ENCODE peak calls at places on chromosomes 2 and 18, in five cellular contexts. H is GM23338, M is GM19239, Y is SK-MEL-5, I is fibroblast of the aortic adventitia. F is an unnamed sample.

GRCh38 chr2:42567806-42568429 is 514 bp upstream of the MTA3 start:
- DNase-seq in I (no peak), H (peak), Y (no peak), M (peak), F (no peak)

GRCh38 chr2:241970711-241971110 is 101.2 kb downstream of the RTP5 start:
- DNase-seq in M (no peak), I (no peak), H (no peak), Y (no peak), F (no peak)

GRCh38 chr2:192286093-192286701 is 91.5 kb upstream of the TMEFF2 start:
- DNase-seq in Y (peak), M (no peak), I (peak), H (peak), F (peak)

GRCh38 chr2:158131919-158132566 is 30.4 kb downstream of the UPP2 start:
- DNase-seq in I (no peak), H (no peak), Y (no peak), M (no peak), F (no peak)

GRCh38 chr18:14974576-14974975 is 226.6 kb downstream of the ANKRD30B start:
- DNase-seq in H (no peak), Y (no peak), M (no peak), I (peak), F (no peak)

GRCh38 chr2:55047677-55048299 is 2.5 kb downstream of the RTN4 start:
- DNase-seq in H (no peak), Y (peak), I (peak), M (no peak), F (no peak)

GRCh38 chr2:149622343-149622742 is 34.8 kb upstream of the MMADHC start:
- DNase-seq in H (no peak), I (no peak), M (no peak), Y (no peak), F (no peak)

GRCh38 chr2:117335967-117336366 is 478.5 kb upstream of the DDX18 start:
- DNase-seq in M (no peak), H (no peak), I (no peak), Y (no peak), F (no peak)

GRCh38 chr2:26463252-26464207 is 14.4 kb downstream of the OTOF start:
- DNase-seq in M (no peak), Y (peak), I (no peak), H (peak), F (no peak)

GRCh38 chr2:61536086-61536722 is 2.0 kb downstream of the XPO1 start:
- DNase-seq in M (no peak), I (peak), H (no peak), Y (no peak), F (no peak)

GRCh38 chr2:20596973-20597867 is 53.7 kb downstream of the HS1BP3 start:
- DNase-seq in I (no peak), M (no peak), H (no peak), Y (no peak), F (no peak)

GRCh38 chr2:189512879-189513278 is 67.7 kb downstream of the SLC40A1 start:
- DNase-seq in Y (no peak), H (no peak), I (peak), M (no peak), F (no peak)

GRCh38 chr2:225040862-225041209 is 1.4 kb downstream of the DOCK10 start:
- DNase-seq in Y (no peak), I (no peak), H (no peak), M (peak), F (no peak)

GRCh38 chr2:196925768-196926561 is 542 bp downstream of the PGAP1 start:
- DNase-seq in Y (peak), M (no peak), I (peak), H (peak), F (peak)

GRCh38 chr2:138087761-138088602 is 123.7 kb downstream of the HNMT start:
- DNase-seq in I (no peak), Y (no peak), M (no peak), H (no peak), F (no peak)

GRCh38 chr2:198883604-198884003 is 574.1 kb downstream of the SATB2 start:
- DNase-seq in H (no peak), Y (no peak), M (no peak), I (no peak), F (no peak)

GRCh38 chr18:65287642-65288041 is 463.2 kb upstream of the CDH7 start:
- DNase-seq in I (no peak), Y (no peak), M (no peak), H (no peak), F (no peak)

GRCh38 chr2:19319064-19319463 is 39.4 kb downstream of the OSR1 start:
- DNase-seq in M (no peak), Y (no peak), I (no peak), H (no peak), F (no peak)

GRCh38 chr18:23154823-23155517 is 19.7 kb downstream of the CABLES1 start:
- DNase-seq in I (peak), M (no peak), Y (no peak), H (no peak), F (no peak)

GRCh38 chr2:149413487-149413886 is 83.1 kb downstream of the LYPD6 start:
- DNase-seq in M (no peak), I (no peak), Y (no peak), H (no peak), F (no peak)

GRCh38 chr18:4639628-4640310 is 184.7 kb upstream of the DLGAP1 start:
- DNase-seq in Y (no peak), H (no peak), M (no peak), I (no peak), F (no peak)

GRCh38 chr2:231936491-231936890 is 10.3 kb upstream of the NPPC start:
- DNase-seq in M (no peak), H (no peak), I (no peak), Y (no peak), F (no peak)

GRCh38 chr2:26184086-26184485 is 11.2 kb downstream of the GAREM2 start:
- DNase-seq in Y (no peak), I (no peak), H (peak), M (no peak), F (no peak)

GRCh38 chr18:2979871-2980606 is 32.9 kb downstream of the LPIN2 start:
- DNase-seq in H (no peak), Y (no peak), M (no peak), I (no peak), F (no peak)

F was measured in COLO829.